ENCODE peak calls at places on chromosome 15, in six cellular contexts. X is upper lobe of left lung, H is tibial artery, T is GM23338, E is hepatocyte, Q is neuronal stem cell. F is an unnamed sample. For H3K4me1, the result is how much of the 10 kb centered on the place peaks cover.

GRCh38 chr15:95839367-95839782 is 491.1 kb upstream of the NR2F2 start:
- DNase-seq in X (no peak), H (no peak), T (no peak), E (no peak), Q (no peak), F (peak)

GRCh38 chr15:88324241-88325065 is 67.9 kb upstream of the NTRK3 start:
- DNase-seq in X (peak), H (no peak), T (no peak), E (no peak), Q (no peak), F (no peak)

GRCh38 chr15:27241942-27242341 is 271.0 kb downstream of the GABRG3 start:
- DNase-seq in X (no peak), H (no peak), T (no peak), E (no peak), Q (no peak), F (no peak)

GRCh38 chr15:82930466-82930865 is 22.1 kb downstream of the HOMER2 start:
- DNase-seq in X (no peak), H (no peak), T (no peak), E (no peak), Q (no peak), F (no peak)

GRCh38 chr15:74795961-74796625 is 14.2 kb downstream of the CSK start:
- DNase-seq in X (no peak), H (no peak), T (no peak), E (no peak), Q (no peak), F (peak)

GRCh38 chr15:60580650-60581415 is 101.9 kb upstream of the ICE2 start:
- DNase-seq in X (no peak), H (no peak), T (peak), E (no peak), Q (no peak), F (peak)

GRCh38 chr15:48025118-48025517 is 95.7 kb upstream of the SLC24A5 start:
- DNase-seq in X (no peak), H (no peak), T (no peak), E (no peak), Q (no peak), F (no peak)

GRCh38 chr15:26590673-26591072 is 182.2 kb downstream of the GABRB3 start:
- DNase-seq in X (no peak), H (no peak), T (no peak), E (no peak), Q (no peak), F (no peak)

GRCh38 chr15:40287968-40288367 is 5.1 kb upstream of the ANKRD63 start:
- DNase-seq in X (no peak), H (no peak), T (no peak), E (no peak), Q (no peak), F (no peak)

GRCh38 chr15:76347507-76348055 is 11.0 kb downstream of the ISL2 start:
- DNase-seq in X (no peak), H (no peak), T (no peak), E (peak), Q (no peak), F (no peak)

GRCh38 chr15:93073465-93073952 is 15.5 kb downstream of the RGMA start:
- DNase-seq in X (peak), H (no peak), T (peak), E (no peak), Q (no peak), F (no peak)

GRCh38 chr15:32119694-32120330 is 89.5 kb downstream of the CHRNA7 start:
- DNase-seq in X (no peak), H (no peak), T (no peak), E (no peak), Q (no peak), F (no peak)

GRCh38 chr15:73941044-73941443 is 14.8 kb downstream of the LOXL1 start:
- DNase-seq in X (no peak), H (peak), T (no peak), E (peak), Q (no peak), F (no peak)

DNA sequence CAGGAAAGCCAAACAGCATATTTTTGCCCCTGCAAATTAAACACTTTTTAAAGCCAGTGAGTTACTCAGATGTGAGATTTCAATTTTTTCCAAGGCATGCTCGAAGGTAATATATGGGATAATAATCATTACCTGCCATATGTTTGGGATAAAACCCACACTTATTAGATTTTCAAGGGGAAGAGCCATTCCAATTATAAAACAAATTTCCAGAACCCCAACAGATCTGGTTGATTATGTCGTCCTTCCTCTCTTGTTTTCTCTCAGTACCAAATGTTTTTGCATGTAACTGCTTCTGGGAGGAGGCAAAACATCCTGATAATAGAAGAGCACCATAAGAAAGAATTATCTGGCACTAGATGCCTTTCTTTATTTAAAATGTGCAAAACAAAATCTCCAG is 115.1 kb downstream of the AKAP13 start:
- DNase-seq in X (no peak), H (no peak), T (no peak), E (no peak), Q (no peak), F (no peak)
- H3K4me1 ChIP-seq in X (under half), H (under half), T (under half), E (half or more), Q (under half), F (under half)

GRCh38 chr15:77611767-77612166 is 20.9 kb downstream of the LINGO1 start:
- DNase-seq in X (no peak), H (no peak), T (no peak), E (no peak), Q (no peak), F (no peak)

GRCh38 chr15:77608774-77609173 is 23.9 kb downstream of the LINGO1 start:
- DNase-seq in X (no peak), H (no peak), T (no peak), E (no peak), Q (no peak), F (no peak)

GRCh38 chr15:77610731-77611130 is 22.0 kb downstream of the LINGO1 start:
- DNase-seq in X (no peak), H (peak), T (no peak), E (no peak), Q (no peak), F (no peak)

GRCh38 chr15:77607894-77608261 is 24.8 kb downstream of the LINGO1 start:
- DNase-seq in X (no peak), H (no peak), T (no peak), E (no peak), Q (no peak), F (no peak)

DNA sequence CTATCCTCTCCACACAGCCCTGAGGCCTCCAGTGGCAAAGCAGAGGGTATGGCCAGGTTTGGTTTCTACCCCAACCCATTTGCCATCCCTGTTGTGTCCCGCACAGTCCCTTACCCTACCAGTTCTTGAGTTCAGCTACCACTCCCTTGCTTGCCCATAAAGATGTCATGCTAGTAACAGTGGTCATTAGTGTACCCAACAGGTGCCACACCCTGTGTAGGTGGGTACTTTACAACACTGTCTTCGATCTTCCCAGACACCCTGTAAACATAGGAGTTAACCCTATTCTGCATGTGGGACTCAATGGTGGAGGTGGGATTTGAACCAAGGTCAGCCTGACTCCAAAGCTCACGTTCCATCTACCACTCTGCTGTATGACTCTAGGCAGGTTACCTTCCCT is 23.2 kb downstream of the LINGO1 start:
- DNase-seq in X (no peak), H (no peak), T (no peak), E (no peak), Q (no peak), F (no peak)
- H3K27ac ChIP-seq in X (no peak), H (no peak), T (no peak), E (no peak), Q (no peak), F (no peak)

DNA sequence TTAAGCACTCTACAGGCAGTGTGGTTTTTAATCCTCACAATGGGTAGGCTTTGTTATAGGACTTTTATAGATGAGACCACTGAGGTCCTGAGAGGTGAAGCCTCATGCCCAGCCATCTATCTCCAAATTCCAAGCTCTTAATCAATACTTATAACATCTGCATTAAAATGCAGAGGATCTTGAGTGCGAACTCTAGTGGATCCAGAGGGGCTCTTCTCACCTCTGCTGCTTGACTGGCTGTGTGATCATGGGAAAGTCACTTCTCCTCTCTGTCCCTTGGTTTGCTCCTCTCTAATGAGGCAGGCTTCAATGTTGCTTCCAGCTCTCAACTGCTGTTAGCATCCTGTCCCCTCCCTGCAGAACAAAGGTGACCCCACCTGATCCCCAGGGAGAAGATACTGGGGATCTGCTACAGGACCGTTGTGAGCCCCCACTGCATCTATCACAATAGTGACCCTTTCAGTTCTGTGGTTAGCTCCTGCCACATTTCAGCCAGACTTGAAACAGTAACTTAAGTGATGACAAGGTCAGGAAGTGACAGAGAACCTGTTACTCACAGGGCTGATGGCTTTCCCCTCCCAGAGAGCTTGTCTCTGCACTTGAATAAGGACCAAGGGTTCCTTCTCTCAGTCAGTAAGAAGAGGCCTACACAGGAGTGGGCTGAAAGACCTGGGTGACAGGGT is 1.3 kb downstream of the SLC27A2 start:
- DNase-seq in X (no peak), H (no peak), T (no peak), E (no peak), Q (no peak), F (no peak)
- H3K4me1 ChIP-seq in X (under half), H (under half), T (under half), E (under half), Q (under half), F (under half)

GRCh38 chr15:50232791-50233190 is 32.7 kb downstream of the HDC start:
- DNase-seq in X (no peak), H (no peak), T (no peak), E (no peak), Q (no peak), F (no peak)
- H3K27ac ChIP-seq in X (no peak), H (no peak), T (no peak), E (no peak), Q (no peak), F (no peak)

GRCh38 chr15:50353251-50353998 is 1.6 kb downstream of the GABPB1 start:
- DNase-seq in X (no peak), H (no peak), T (no peak), E (peak), Q (no peak), F (peak)
- H3K4me1 ChIP-seq in X (under half), H (under half), T (under half), E (under half), Q (under half), F (half or more)

GRCh38 chr15:85646538-85647091 is 148.1 kb downstream of the KLHL25 start:
- DNase-seq in X (no peak), H (no peak), T (no peak), E (no peak), Q (no peak), F (peak)

GRCh38 chr15:85651551-85651950 is 143.2 kb downstream of the KLHL25 start:
- DNase-seq in X (no peak), H (no peak), T (no peak), E (no peak), Q (no peak), F (no peak)

GRCh38 chr15:85652457-85652856 is 142.3 kb downstream of the KLHL25 start:
- DNase-seq in X (no peak), H (no peak), T (no peak), E (no peak), Q (no peak), F (no peak)

DNA sequence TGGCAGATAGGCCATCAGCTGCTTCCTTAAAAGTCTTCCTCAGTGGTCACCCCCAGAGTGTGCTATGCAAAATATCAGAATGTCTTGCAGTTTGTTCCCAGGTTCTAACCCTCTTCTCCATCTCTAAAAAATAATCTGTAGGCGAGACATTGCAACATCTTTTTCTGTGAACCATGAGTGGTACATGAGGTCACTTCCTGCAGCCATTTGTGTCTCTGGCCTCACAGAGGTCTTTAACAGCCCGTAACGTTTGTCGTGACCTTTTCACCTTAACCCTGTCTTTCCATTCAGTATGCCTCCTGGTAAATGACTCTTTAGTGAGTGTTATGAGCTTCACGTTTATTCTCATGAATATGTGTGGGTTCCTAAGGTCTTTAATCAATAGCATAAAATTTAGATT is 145.4 kb downstream of the KLHL25 start:
- DNase-seq in X (no peak), H (no peak), T (no peak), E (peak), Q (no peak), F (no peak)
- H3K27ac ChIP-seq in X (peak), H (peak), T (no peak), E (peak), Q (no peak), F (peak)